ENCODE peak calls at places on chromosomes 13 and 19, in four cellular contexts. S is K562, V is HepG2, O is A549. P is an unnamed sample.
A peak's percentile ranks its signal among the peaks of the same experiment; 100 is the strongest.

GRCh38 chr13:23643828-23644419 is 73.7 kb downstream of the TNFRSF19 start:
- ATAC-seq in S (no peak), O (no peak), V (no peak), P (no peak)

GRCh38 chr13:40477623-40478608 is 188.5 kb downstream of the FOXO1 start:
- ATAC-seq in V (peak; percentile 24), O (no peak), S (no peak), P (peak; percentile 42)

GRCh38 chr19:10412257-10412977 is 7.9 kb upstream of the PDE4A start:
- ATAC-seq in S (no peak), O (no peak), V (no peak), P (no peak)

GRCh38 chr19:1166872-1167573 is 7.0 kb downstream of the SBNO2 start:
- ATAC-seq in S (no peak), O (no peak), V (no peak), P (no peak)

GRCh38 chr19:8360196-8360595 is 3.8 kb upstream of the ANGPTL4 start:
- ATAC-seq in O (no peak), V (no peak), S (no peak), P (no peak)

GRCh38 chr13:92761710-92762109 is 464.9 kb upstream of the GPC6 start:
- ATAC-seq in S (no peak), V (no peak), O (no peak), P (no peak)

GRCh38 chr13:41311607-41312500 is 787 bp downstream of the NAA16 start:
- ATAC-seq in S (peak; percentile 75), V (peak; percentile 82), O (peak; percentile 76), P (peak; percentile 63)

GRCh38 chr13:47933688-47934011 is 67.4 kb downstream of the SUCLA2 start:
- ATAC-seq in S (no peak), O (no peak), V (peak; percentile 54), P (no peak)

GRCh38 chr19:29092712-29093552 is 120.0 kb downstream of the UQCRFS1 start:
- ATAC-seq in V (no peak), O (no peak), S (peak; percentile 99), P (peak; percentile 52)

GRCh38 chr19:11480927-11481776 is at the start of gene ELAVL3:
- ATAC-seq in V (no peak), S (no peak), O (no peak), P (no peak)

GRCh38 chr13:51769455-51770127 is 34.4 kb downstream of the DHRS12 start:
- ATAC-seq in S (no peak), O (no peak), V (peak; percentile 13), P (peak; percentile 88)

GRCh38 chr19:29478578-29479565 is 46.9 kb upstream of the VSTM2B start:
- ATAC-seq in S (peak; percentile 99), V (peak; percentile 98), O (peak; percentile 78), P (no peak)

GRCh38 chr13:95533545-95534135 is 18.9 kb upstream of the CLDN10 start:
- ATAC-seq in S (no peak), V (peak; percentile 73), O (no peak), P (no peak)

GRCh38 chr19:15779756-15780476 is 7.5 kb upstream of the OR10H5 start:
- ATAC-seq in V (peak; percentile 65), S (no peak), O (peak; percentile 64), P (peak; percentile 93)

GRCh38 chr19:41373993-41374392 is 2.3 kb upstream of the TMEM91 start:
- ATAC-seq in O (no peak), S (no peak), V (no peak), P (peak; percentile 74)

GRCh38 chr13:32940601-32941000 is 75.6 kb upstream of the KL start:
- ATAC-seq in O (no peak), V (peak; percentile 84), S (no peak), P (no peak)

GRCh38 chr19:56613639-56614038 is 18.5 kb downstream of the ZNF71 start:
- ATAC-seq in S (no peak), V (no peak), O (no peak), P (no peak)

GRCh38 chr13:97372929-97373328 is 61.0 kb upstream of the RAP2A start:
- ATAC-seq in O (no peak), V (no peak), S (no peak), P (no peak)

GRCh38 chr19:13978721-13979191 is 26.4 kb downstream of the DCAF15 start:
- ATAC-seq in S (no peak), V (no peak), O (no peak), P (peak; percentile 42)

GRCh38 chr19:39407394-39407643 is 672 bp downstream of the ZFP36 start:
- ATAC-seq in O (no peak), S (no peak), V (no peak), P (no peak)
- H3K4me1 ChIP-seq in O (peaks cover 65% of the 10 kb centered on the region), S (peaks cover 77% of the 10 kb centered on the region), V (peaks cover 51% of the 10 kb centered on the region), P (no peaks in the 10 kb centered on the region)

DNA sequence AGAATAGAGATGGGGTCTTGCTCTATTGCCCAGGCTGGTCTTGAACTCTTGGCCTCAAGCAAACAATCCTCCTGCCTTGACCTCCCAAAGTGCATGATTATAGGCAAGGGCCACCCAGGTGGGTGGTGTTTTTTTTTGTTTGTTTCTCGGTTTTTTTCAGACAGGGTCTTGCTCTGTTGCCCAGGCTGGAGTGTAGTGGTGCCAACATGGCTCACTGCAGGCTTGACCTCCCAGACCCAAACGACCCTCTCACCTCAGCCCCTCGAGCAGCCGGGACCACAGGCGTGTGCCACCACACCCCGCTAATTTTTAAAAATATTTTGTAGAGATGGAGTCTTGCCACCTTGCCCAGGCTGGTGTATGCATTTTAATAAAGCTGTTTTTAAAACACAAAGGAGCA is 14.9 kb downstream of the GRTP1 start:
- ATAC-seq in V (no peak), S (no peak), O (no peak), P (no peak)
- H3K4me3 ChIP-seq in V (no peak overlapping the region), S (no peak overlapping the region), O (no peak overlapping the region), P (no peak overlapping the region)

DNA sequence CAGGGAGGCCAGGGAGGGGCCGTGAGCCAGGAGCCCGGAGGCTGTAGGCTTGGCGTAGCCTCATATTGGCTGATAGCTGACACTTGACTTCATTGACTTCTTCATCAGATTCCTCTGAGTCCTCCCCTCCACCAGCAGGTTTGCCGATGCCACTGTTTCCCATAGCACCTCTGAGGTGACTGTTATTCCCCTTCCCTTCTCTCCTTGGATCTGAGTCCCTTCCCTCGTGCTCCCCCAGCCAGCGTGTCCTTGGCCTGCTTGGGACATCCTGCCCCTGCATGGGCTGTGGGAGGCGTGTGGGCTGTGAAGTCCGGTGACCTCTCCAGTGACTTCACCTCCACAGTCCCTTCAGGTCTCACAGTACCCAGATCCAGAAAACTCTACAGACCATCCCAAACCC is 8.8 kb downstream of the PPP1R37 start:
- ATAC-seq in V (no peak), S (no peak), O (no peak), P (no peak)
- TF ChIP-seq EP300 in V (no peak), S (no peak), O (no peak), P (no peak)

DNA sequence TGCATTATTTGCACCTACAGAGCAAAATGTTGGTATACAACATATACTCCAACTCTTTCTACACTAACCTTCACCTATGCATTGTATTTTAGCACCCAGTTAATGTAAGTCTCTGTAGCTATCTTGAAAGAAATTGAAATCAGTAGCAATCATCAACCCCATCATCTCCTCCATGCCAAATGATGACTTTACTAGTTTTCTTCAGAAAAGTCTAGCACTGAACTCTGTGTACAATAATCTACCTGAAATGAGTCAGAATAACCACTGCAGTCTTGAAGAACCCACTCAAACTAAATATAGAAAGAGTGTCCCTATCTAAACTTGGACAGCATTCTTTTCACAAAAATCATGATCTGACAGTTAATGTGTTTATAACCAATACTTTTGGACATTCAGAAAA is 9.8 kb downstream of the IRS2 start:
- ATAC-seq in S (no peak), V (no peak), O (no peak), P (no peak)
- H3K4me1 ChIP-seq in S (peaks cover 13% of the 10 kb centered on the region), V (no peaks in the 10 kb centered on the region), O (peaks cover 61% of the 10 kb centered on the region), P (peaks cover 4% of the 10 kb centered on the region)

P was measured in gastroesophageal sphincter.